ENCODE peak calls at places on chromosomes 5 and 9, in four cellular contexts. One of them, this sample, is unnamed.

GRCh38 chr5:90144625-90145327 is 264.8 kb downstream of the CETN3 start:
- DNase-seq in stomach: no peak
- DNase-seq in PC-3: peak; percentile 61
- DNase-seq in RWPE2: no peak
- DNase-seq in this sample: no peak

GRCh38 chr9:101737705-101738565 is 512 bp downstream of the GRIN3A start:
- DNase-seq in stomach: no peak
- DNase-seq in PC-3: no peak
- DNase-seq in RWPE2: peak; percentile 37
- DNase-seq in this sample: no peak

GRCh38 chr9:25600501-25600900 is 77.7 kb downstream of the TUSC1 start:
- DNase-seq in stomach: no peak
- DNase-seq in PC-3: no peak
- DNase-seq in RWPE2: no peak
- DNase-seq in this sample: no peak

GRCh38 chr9:36214571-36214970 is 23.9 kb downstream of the CLTA start:
- DNase-seq in stomach: no peak
- DNase-seq in PC-3: no peak
- DNase-seq in RWPE2: no peak
- DNase-seq in this sample: no peak

GRCh38 chr9:113770396-113770795 is 105.7 kb upstream of the ZNF618 start:
- DNase-seq in stomach: no peak
- DNase-seq in PC-3: no peak
- DNase-seq in RWPE2: no peak
- DNase-seq in this sample: no peak

GRCh38 chr5:136053336-136054121 is 24.7 kb downstream of the TGFBI start:
- DNase-seq in stomach: no peak
- DNase-seq in PC-3: peak; percentile 94
- DNase-seq in RWPE2: peak; percentile 91
- DNase-seq in this sample: no peak

GRCh38 chr5:83306572-83307241 is 164.8 kb upstream of the VCAN start:
- DNase-seq in stomach: peak; percentile 29
- DNase-seq in PC-3: peak; percentile 51
- DNase-seq in RWPE2: no peak
- DNase-seq in this sample: no peak

GRCh38 chr9:99465231-99465891 is 243.3 kb downstream of the SEC61B start:
- DNase-seq in stomach: no peak
- DNase-seq in PC-3: no peak
- DNase-seq in RWPE2: no peak
- DNase-seq in this sample: no peak

GRCh38 chr9:78314550-78314949 is 17.6 kb downstream of the PSAT1 start:
- DNase-seq in stomach: no peak
- DNase-seq in PC-3: no peak
- DNase-seq in RWPE2: no peak
- DNase-seq in this sample: no peak

GRCh38 chr5:145499483-145499882 is 335.7 kb downstream of the PRELID2 start:
- DNase-seq in stomach: no peak
- DNase-seq in PC-3: no peak
- DNase-seq in RWPE2: no peak
- DNase-seq in this sample: no peak

GRCh38 chr5:88877826-88878225 is 5.2 kb downstream of the MEF2C start:
- DNase-seq in stomach: no peak
- DNase-seq in PC-3: peak; percentile 75
- DNase-seq in RWPE2: no peak
- DNase-seq in this sample: no peak

GRCh38 chr9:81690251-81690851 is 1.0 kb upstream of the TLE1 start:
- DNase-seq in stomach: peak; percentile 70
- DNase-seq in PC-3: peak; percentile 89
- DNase-seq in RWPE2: no peak
- DNase-seq in this sample: no peak

GRCh38 chr9:121976751-121977150 is 116.4 kb downstream of the TTLL11 start:
- DNase-seq in stomach: no peak
- DNase-seq in PC-3: no peak
- DNase-seq in RWPE2: no peak
- DNase-seq in this sample: no peak

GRCh38 chr5:94066437-94067207 is 325.2 kb upstream of the POU5F2 start:
- DNase-seq in stomach: no peak
- DNase-seq in PC-3: peak; percentile 66
- DNase-seq in RWPE2: no peak
- DNase-seq in this sample: no peak

GRCh38 chr5:137743031-137743640 is 7.2 kb upstream of the KLHL3 start:
- DNase-seq in stomach: peak; percentile 40
- DNase-seq in PC-3: peak; percentile 73
- DNase-seq in RWPE2: no peak
- DNase-seq in this sample: peak; percentile 44

GRCh38 chr9:133103183-133103986 is 17.7 kb downstream of the RALGDS start:
- DNase-seq in stomach: peak; percentile 78
- DNase-seq in PC-3: peak; percentile 49
- DNase-seq in RWPE2: peak; percentile 49
- DNase-seq in this sample: peak; percentile 51

DNA sequence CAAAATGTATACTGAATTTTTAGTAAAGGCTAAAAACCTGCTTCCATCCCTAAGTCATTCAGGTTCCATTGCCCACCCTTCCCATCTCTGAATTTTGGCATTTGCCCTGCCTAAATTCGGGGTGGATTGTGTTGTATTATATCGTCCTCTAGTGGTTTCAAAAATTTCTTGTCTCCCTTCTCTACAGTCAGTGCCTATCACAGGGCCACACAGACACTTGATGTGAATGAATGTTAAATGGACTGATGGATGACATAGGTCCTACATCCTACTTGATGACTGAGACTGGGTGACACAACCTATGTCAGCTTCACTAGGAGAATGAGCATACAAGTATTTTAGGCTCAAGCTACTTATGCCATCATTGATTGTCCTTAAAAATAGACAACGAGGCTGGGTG is 45.6 kb upstream of the SLC30A5 start:
- DNase-seq in stomach: no peak
- DNase-seq in PC-3: peak; percentile 54
- DNase-seq in RWPE2: no peak
- DNase-seq in this sample: no peak
- TF ChIP-seq CTCF in stomach: no peak
- TF ChIP-seq CTCF in PC-3: peak; percentile 71
- TF ChIP-seq CTCF in RWPE2: peak; percentile 47
- TF ChIP-seq CTCF in this sample: no peak

GRCh38 chr5:173334808-173335207 is 6.6 kb upstream of the STC2 start:
- DNase-seq in stomach: no peak
- DNase-seq in PC-3: peak; percentile 21
- DNase-seq in RWPE2: no peak
- DNase-seq in this sample: no peak
- H3K9me3 ChIP-seq in stomach: no peaks in the 10 kb centered on the region
- H3K9me3 ChIP-seq in PC-3: no peaks in the 10 kb centered on the region
- H3K9me3 ChIP-seq in RWPE2: no peaks in the 10 kb centered on the region
- H3K9me3 ChIP-seq in this sample: no peaks in the 10 kb centered on the region

GRCh38 chr9:124815601-124816000 is 37.7 kb upstream of the WDR38 start:
- DNase-seq in stomach: no peak
- DNase-seq in PC-3: no peak
- DNase-seq in RWPE2: no peak
- DNase-seq in this sample: no peak

GRCh38 chr9:124820606-124821246 is 32.5 kb upstream of the WDR38 start:
- DNase-seq in stomach: no peak
- DNase-seq in PC-3: no peak
- DNase-seq in RWPE2: no peak
- DNase-seq in this sample: no peak

GRCh38 chr9:124821247-124821623 is 32.0 kb upstream of the WDR38 start:
- DNase-seq in stomach: no peak
- DNase-seq in PC-3: no peak
- DNase-seq in RWPE2: no peak
- DNase-seq in this sample: no peak

GRCh38 chr9:124814178-124814535 is 37.2 kb downstream of the OLFML2A start:
- DNase-seq in stomach: no peak
- DNase-seq in PC-3: no peak
- DNase-seq in RWPE2: no peak
- DNase-seq in this sample: no peak

DNA sequence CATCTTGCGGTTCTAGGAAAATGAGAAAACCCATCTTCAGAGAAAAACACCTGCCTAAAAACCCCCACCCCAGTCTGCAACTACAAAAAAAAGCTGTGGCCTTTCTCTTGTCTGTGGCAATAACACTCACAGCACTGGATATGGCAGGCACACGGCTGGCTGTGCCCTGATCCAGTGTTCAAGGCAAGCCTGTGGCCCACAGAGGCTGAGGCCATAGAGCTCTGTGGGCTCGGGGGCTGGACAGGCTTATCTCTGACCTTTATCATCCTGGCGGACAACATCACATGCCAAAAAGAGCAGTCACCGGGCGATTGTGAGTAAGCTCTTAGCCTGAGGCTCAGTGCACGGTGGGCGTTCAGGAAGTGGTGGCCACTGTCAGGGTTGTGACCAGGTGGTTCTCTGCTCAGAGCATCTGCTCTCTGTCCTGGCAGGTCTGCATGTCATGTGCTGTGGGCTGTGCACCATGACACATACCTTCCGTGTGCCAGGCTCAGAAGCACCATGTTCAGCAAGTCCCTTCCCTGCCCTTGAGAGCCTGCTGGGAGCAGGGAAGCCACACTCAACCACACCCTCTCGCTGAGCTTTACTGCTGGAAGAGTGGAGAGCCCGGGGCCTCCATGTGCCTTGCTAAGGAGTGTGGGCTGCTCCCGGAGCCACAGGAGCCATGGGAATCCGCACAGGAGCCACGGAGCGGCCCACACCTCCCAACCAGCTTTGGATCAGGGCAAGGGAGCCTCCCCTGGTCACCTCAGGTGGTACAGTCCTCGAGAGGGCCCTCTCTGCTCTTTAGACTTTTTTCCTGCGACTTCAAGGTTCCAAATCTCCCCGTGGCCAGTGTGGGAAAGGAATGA is 34.6 kb upstream of the WDR38 start:
- DNase-seq in stomach: no peak
- DNase-seq in PC-3: peak; percentile 66
- DNase-seq in RWPE2: peak; percentile 83
- DNase-seq in this sample: no peak
- TF ChIP-seq CTCF in stomach: no peak
- TF ChIP-seq CTCF in PC-3: no peak
- TF ChIP-seq CTCF in RWPE2: no peak
- TF ChIP-seq CTCF in this sample: no peak

GRCh38 chr5:179112469-179113142 is 52.4 kb downstream of the ZNF354C start:
- DNase-seq in stomach: peak; percentile 9
- DNase-seq in PC-3: no peak
- DNase-seq in RWPE2: no peak
- DNase-seq in this sample: no peak
- H3K9me3 ChIP-seq in stomach: peaks cover 11% of the 10 kb centered on the region
- H3K9me3 ChIP-seq in PC-3: no peaks in the 10 kb centered on the region
- H3K9me3 ChIP-seq in RWPE2: peaks cover 23% of the 10 kb centered on the region
- H3K9me3 ChIP-seq in this sample: peaks cover 30% of the 10 kb centered on the region

GRCh38 chr9:92950359-92950955 is 3.1 kb downstream of the FGD3 start:
- DNase-seq in stomach: no peak
- DNase-seq in PC-3: peak; percentile 24
- DNase-seq in RWPE2: no peak
- DNase-seq in this sample: no peak
- TF ChIP-seq CTCF in stomach: no peak
- TF ChIP-seq CTCF in PC-3: no peak
- TF ChIP-seq CTCF in RWPE2: no peak
- TF ChIP-seq CTCF in this sample: no peak

DNA sequence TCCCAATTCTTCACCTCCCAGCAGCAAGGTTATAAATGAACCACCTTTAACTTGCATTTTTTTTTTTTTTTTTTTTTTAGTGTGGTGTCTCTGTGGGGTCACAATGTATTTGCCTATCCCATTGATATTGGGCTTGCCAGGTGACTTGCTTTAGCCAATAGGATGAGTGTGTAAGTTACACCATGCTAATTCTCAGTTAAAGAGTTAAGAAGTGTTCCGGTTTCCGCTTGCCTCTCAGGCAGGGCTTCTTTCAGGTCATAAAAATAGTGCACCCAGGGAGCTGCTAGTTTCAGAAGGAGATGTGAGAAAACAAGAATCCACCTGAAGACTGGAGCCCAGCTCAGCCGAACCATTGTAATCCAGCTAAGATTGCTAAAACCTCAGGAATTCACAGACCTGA is 84.2 kb upstream of the PTPRD start:
- DNase-seq in stomach: no peak
- DNase-seq in PC-3: no peak
- DNase-seq in RWPE2: no peak
- DNase-seq in this sample: no peak
- H3K9me3 ChIP-seq in stomach: no peaks in the 10 kb centered on the region
- H3K9me3 ChIP-seq in PC-3: no peaks in the 10 kb centered on the region
- H3K9me3 ChIP-seq in RWPE2: no peaks in the 10 kb centered on the region
- H3K9me3 ChIP-seq in this sample: peaks cover 6% of the 10 kb centered on the region

GRCh38 chr5:111781200-111781599 is 24.2 kb upstream of the NREP start:
- DNase-seq in stomach: peak; percentile 34
- DNase-seq in PC-3: peak; percentile 28
- DNase-seq in RWPE2: no peak
- DNase-seq in this sample: no peak
- TF ChIP-seq CTCF in stomach: no peak
- TF ChIP-seq CTCF in PC-3: no peak
- TF ChIP-seq CTCF in RWPE2: no peak
- TF ChIP-seq CTCF in this sample: no peak

GRCh38 chr5:68924490-68925145 is 169.2 kb upstream of the SLC30A5 start:
- DNase-seq in stomach: no peak
- DNase-seq in PC-3: peak; percentile 25
- DNase-seq in RWPE2: no peak
- DNase-seq in this sample: no peak

GRCh38 chr5:68932830-68933434 is 160.9 kb upstream of the SLC30A5 start:
- DNase-seq in stomach: no peak
- DNase-seq in PC-3: no peak
- DNase-seq in RWPE2: no peak
- DNase-seq in this sample: no peak

GRCh38 chr5:68928617-68929302 is 165.1 kb upstream of the SLC30A5 start:
- DNase-seq in stomach: no peak
- DNase-seq in PC-3: peak; percentile 70
- DNase-seq in RWPE2: no peak
- DNase-seq in this sample: no peak

DNA sequence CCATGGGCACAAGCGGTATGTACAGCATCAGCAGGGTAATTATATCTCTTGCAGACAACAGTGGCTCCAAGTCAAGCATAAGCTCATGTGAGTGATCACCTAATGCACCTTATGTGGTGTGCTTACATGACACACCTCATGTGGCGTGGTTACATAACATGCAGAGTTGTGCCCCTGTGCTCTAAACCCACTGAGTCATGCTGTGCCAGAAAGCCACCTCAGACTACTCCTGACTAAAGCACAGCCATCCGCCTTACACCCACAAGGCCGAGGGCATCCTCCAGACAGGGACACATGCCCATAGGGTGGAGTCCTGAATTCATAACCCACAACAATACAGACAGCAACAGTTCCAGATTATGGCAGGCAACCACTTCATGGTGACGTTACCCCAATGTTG is 163.7 kb upstream of the SLC30A5 start:
- DNase-seq in stomach: no peak
- DNase-seq in PC-3: no peak
- DNase-seq in RWPE2: no peak
- DNase-seq in this sample: no peak
- H3K9me3 ChIP-seq in stomach: peaks cover 5% of the 10 kb centered on the region
- H3K9me3 ChIP-seq in PC-3: peaks cover 5% of the 10 kb centered on the region
- H3K9me3 ChIP-seq in RWPE2: no peaks in the 10 kb centered on the region
- H3K9me3 ChIP-seq in this sample: peaks cover 34% of the 10 kb centered on the region

This sample was measured in CD4-positive, alpha-beta T cell.